ENCODE peak calls at places on chromosomes 3 and 15, in seven cellular contexts. P, N, Q, T, M, W and K are unnamed samples.

GRCh38 chr3:159007331-159007730 is 205.5 kb downstream of the MFSD1 start:
- DNase-seq in P (no peak), W (no peak), T (no peak), M (no peak), N (no peak), Q (no peak), K (no peak)

GRCh38 chr15:40333922-40334492 is 6.7 kb downstream of the CCDC9B start:
- DNase-seq in M (peak), W (no peak), N (no peak), Q (peak), P (no peak), T (peak), K (peak)

GRCh38 chr3:60133269-60133877 is 1083.5 kb upstream of the CFAP20DC start:
- DNase-seq in N (no peak), T (no peak), P (no peak), W (no peak), M (no peak), Q (no peak), K (no peak)

GRCh38 chr3:45553469-45553974 is 41.0 kb upstream of the LIMD1 start:
- DNase-seq in W (peak), M (peak), Q (peak), T (no peak), P (no peak), N (no peak), K (peak)

GRCh38 chr3:146187334-146187950 is 26.5 kb upstream of the PLOD2 start:
- DNase-seq in M (no peak), P (peak), N (peak), Q (peak), T (no peak), W (peak), K (peak)

GRCh38 chr3:53109822-53110771 is 20.1 kb downstream of the RFT1 start:
- DNase-seq in Q (peak), M (peak), N (peak), W (peak), T (peak), P (peak), K (peak)

GRCh38 chr3:152682477-152682876 is 152.5 kb upstream of the P2RY1 start:
- DNase-seq in M (no peak), Q (no peak), N (no peak), T (no peak), P (no peak), W (no peak), K (no peak)

GRCh38 chr15:61037031-61037430 is 192.1 kb downstream of the RORA start:
- DNase-seq in P (no peak), M (no peak), Q (peak), W (no peak), T (no peak), N (no peak), K (peak)

GRCh38 chr3:139319428-139320402 is 24.1 kb upstream of the MRPS22 start:
- DNase-seq in T (no peak), N (peak), Q (peak), W (peak), P (peak), M (no peak), K (peak)

GRCh38 chr3:51340989-51341636 is 44.0 kb upstream of the MANF start:
- DNase-seq in P (peak), T (no peak), M (peak), N (peak), Q (peak), W (no peak), K (peak)

GRCh38 chr3:77188210-77188609 is 148.3 kb downstream of the ROBO2 start:
- DNase-seq in W (no peak), M (no peak), N (no peak), Q (no peak), P (no peak), T (no peak), K (no peak)
- H3K4me3 ChIP-seq in W (no peak), M (no peak), N (no peak), Q (no peak), P (no peak), T (no peak), K (no peak)

GRCh38 chr3:179653106-179653776 is 401 bp downstream of the USP13 start:
- DNase-seq in Q (peak), P (peak), N (peak), T (peak), M (peak), W (peak), K (peak)
- TF ChIP-seq CTCF in Q (no peak), P (peak), N (no peak), T (no peak), M (no peak), W (no peak), K (no peak)

DNA sequence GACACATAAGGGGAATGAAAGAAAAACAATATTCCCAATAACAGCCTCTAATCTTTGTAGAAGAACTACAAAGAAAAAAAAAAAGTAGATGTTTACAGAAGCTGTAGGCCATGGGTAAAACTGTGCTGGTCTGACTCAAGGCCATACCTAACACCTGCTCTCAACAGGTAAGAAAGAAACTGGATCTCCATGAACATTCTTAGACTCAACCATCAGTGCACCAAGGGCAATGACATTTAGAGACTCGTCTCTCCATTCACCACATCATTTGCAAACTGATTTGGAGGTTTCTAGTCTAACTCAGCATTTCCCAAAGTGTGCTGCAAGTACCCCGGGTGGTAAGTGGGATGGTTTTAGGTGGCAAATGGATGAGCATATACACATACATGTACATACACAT is 164.2 kb downstream of the FOXP1 start:
- DNase-seq in N (no peak), P (no peak), T (no peak), Q (no peak), W (peak), M (no peak), K (no peak)
- H3K4me3 ChIP-seq in N (no peak), P (no peak), T (no peak), Q (no peak), W (no peak), M (no peak), K (no peak)

GRCh38 chr15:46304320-46304719 is 669.5 kb downstream of the SQOR start:
- DNase-seq in W (peak), Q (no peak), P (peak), N (peak), T (no peak), M (no peak), K (peak)
- TF ChIP-seq CTCF in W (peak), Q (peak), P (peak), N (peak), T (no peak), M (no peak), K (peak)

GRCh38 chr3:14405120-14405885 is 2.9 kb downstream of the SLC6A6 start:
- DNase-seq in W (no peak), N (no peak), Q (peak), P (no peak), M (no peak), T (no peak), K (no peak)
- H3K4me3 ChIP-seq in W (no peak), N (no peak), Q (peak), P (peak), M (peak), T (peak), K (no peak)

DNA sequence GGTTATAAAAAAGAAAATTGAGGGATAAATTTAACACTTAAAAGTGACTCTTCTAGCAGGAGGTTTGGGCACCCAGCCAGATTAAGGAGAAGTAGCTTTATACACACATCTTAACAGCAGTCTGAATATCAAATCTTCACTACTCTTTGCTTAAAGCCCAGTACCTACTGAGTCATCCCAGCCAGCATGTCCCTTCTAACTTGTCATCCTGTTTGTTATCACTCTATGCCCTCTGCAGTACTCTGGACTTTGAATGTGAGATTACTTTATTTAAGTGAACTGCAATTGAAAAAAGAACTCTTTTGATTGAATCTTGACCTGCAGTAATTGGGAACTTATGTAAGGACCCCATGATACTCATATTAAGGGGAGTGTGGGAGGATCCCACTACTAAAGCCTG is 77.6 kb downstream of the FHIT start:
- DNase-seq in T (no peak), Q (no peak), P (no peak), W (no peak), N (no peak), M (no peak), K (no peak)
- TF ChIP-seq CTCF in T (no peak), Q (no peak), P (no peak), W (no peak), N (no peak), M (no peak), K (no peak)

DNA sequence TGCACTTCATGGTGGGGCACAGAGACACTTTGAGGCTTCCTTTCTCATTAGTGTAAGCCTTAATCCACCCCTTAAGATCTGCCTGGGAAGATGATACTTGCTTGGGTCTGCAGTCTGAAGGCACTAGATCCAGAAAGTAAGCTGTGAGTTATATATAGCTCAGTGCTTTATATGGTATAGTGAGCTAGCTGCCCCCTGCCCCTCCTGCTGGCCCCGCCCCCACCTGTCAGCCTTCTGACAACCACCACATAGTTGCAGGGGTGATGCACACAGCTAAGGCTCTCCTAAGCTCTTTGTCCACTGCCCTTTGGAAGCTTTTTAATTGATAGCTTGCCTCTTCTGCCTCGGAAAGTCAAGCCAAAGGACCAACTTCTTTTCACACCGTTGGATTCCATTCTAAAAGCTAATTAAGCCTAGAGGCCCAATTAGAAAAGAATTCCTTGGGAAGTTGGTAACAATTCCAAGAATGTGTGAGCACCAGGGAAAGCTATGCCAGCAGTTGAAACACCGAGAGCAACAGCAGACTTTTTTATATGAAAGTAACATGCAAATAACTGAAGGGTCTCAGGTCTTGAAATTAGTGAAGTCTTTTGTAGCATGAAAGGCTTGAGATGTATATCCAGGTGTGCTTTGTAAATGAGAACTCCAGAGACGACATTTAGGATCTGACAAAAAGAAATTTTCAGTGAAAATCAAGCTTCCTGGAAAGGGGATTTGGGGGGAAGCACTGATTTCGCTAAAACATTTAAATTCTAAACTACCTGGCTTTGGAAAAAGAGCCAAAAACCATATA is 2.3 kb downstream of the TPM1 start:
- DNase-seq in W (peak), N (peak), P (peak), M (peak), Q (no peak), T (no peak), K (no peak)
- H3K4me3 ChIP-seq in W (peak), N (peak), P (peak), M (peak), Q (peak), T (peak), K (no peak)

GRCh38 chr15:60004019-60004845 is at the start of gene FOXB1:
- DNase-seq in W (peak), M (no peak), T (no peak), P (no peak), Q (no peak), N (peak), K (no peak)
- TF ChIP-seq CTCF in W (no peak), M (no peak), T (no peak), P (no peak), Q (no peak), N (peak), K (no peak)

DNA sequence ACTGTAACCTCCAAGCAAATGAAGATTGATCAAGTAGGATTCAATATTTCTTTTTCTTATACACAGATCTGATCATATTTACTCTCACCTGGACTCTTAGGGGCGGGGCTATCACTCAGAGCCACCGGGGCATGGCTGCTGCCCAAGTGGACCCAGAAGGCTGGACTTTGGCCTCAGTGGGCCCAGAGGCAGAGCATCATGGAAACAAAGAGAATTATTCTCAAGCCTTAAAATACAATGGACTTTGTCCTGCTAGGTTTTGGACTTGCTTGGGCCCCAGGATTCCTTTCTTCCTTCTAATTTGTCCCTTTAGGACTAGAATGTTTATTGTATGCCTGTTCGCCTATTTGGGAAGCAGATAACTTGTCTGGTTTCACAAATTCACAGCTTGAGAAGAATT is 85.1 kb downstream of the SUCLG2 start:
- DNase-seq in P (no peak), N (no peak), W (peak), Q (no peak), M (no peak), T (no peak), K (no peak)
- H3K4me3 ChIP-seq in P (no peak), N (no peak), W (no peak), Q (no peak), M (no peak), T (no peak), K (no peak)